ENCODE peak calls at places on chromosome 1, in ten cellular contexts. W is HuH-7.5, U is fibroblast of villous mesenchyme, A is NCI-H69, R is thyroid gland, P is mammary epithelial cell, C is RWPE1, F is Caco-2, Z is ovary, Q is breast epithelium. D is an unnamed sample.
A peak's percentile ranks its signal among the peaks of the same experiment; 100 is the strongest.

GRCh38 chr1:239353536-239353935 is 32.8 kb upstream of the CHRM3 start:
- DNase-seq in W (no peak), U (no peak), A (no peak), R (no peak), P (no peak), C (no peak), F (no peak), Z (no peak), Q (no peak), D (no peak)

GRCh38 chr1:229459815-229460214 is 25.9 kb upstream of the ACTA1 start:
- DNase-seq in W (no peak), U (no peak), A (no peak), R (no peak), P (no peak), C (no peak), F (no peak), Z (no peak), Q (no peak), D (no peak)

GRCh38 chr1:194295690-194296089 is 1109.3 kb upstream of the B3GALT2 start:
- DNase-seq in W (no peak), U (peak; percentile 1), A (peak; percentile 82), R (no peak), P (peak; percentile 19), C (no peak), F (no peak), Z (no peak), Q (no peak), D (no peak)

GRCh38 chr1:5501206-5501980 is 490.8 kb downstream of the NPHP4 start:
- DNase-seq in W (no peak), U (no peak), A (peak; percentile 0), R (no peak), P (no peak), C (no peak), F (no peak), Z (no peak), Q (no peak), D (no peak)

GRCh38 chr1:24930703-24931480 is 816 bp upstream of the RUNX3 start:
- DNase-seq in W (no peak), U (no peak), A (no peak), R (no peak), P (no peak), C (no peak), F (no peak), Z (no peak), Q (no peak), D (no peak)

GRCh38 chr1:175373786-175374623 is 181.4 kb upstream of the KIAA0040 start:
- DNase-seq in W (peak; percentile 25), U (peak; percentile 23), A (peak; percentile 42), R (peak; percentile 4), P (no peak), C (peak; percentile 32), F (peak; percentile 50), Z (no peak), Q (no peak), D (no peak)

GRCh38 chr1:56153276-56153675 is 426.1 kb downstream of the PLPP3 start:
- DNase-seq in W (no peak), U (no peak), A (peak; percentile 83), R (no peak), P (no peak), C (no peak), F (no peak), Z (no peak), Q (no peak), D (no peak)

GRCh38 chr1:93692983-93693591 is 11.4 kb upstream of the BCAR3 start:
- DNase-seq in W (no peak), U (peak; percentile 79), A (no peak), R (peak; percentile 77), P (peak; percentile 97), C (peak; percentile 88), F (no peak), Z (no peak), Q (no peak), D (no peak)

GRCh38 chr1:14296795-14297194 is 301.7 kb upstream of the KAZN start:
- DNase-seq in W (no peak), U (no peak), A (no peak), R (no peak), P (no peak), C (no peak), F (no peak), Z (no peak), Q (no peak), D (no peak)

GRCh38 chr1:27416387-27417111 is 24.1 kb downstream of the GPR3 start:
- DNase-seq in W (no peak), U (peak; percentile 83), A (peak; percentile 86), R (no peak), P (peak; percentile 64), C (no peak), F (peak; percentile 51), Z (no peak), Q (no peak), D (peak; percentile 51)

GRCh38 chr1:40478276-40478675 is 1.2 kb downstream of the ZFP69 start:
- DNase-seq in W (no peak), U (no peak), A (no peak), R (no peak), P (no peak), C (no peak), F (no peak), Z (no peak), Q (no peak), D (no peak)

GRCh38 chr1:219659005-219659632 is 46.2 kb upstream of the ZC3H11B start:
- DNase-seq in W (no peak), U (no peak), A (peak; percentile 77), R (no peak), P (no peak), C (no peak), F (no peak), Z (no peak), Q (no peak), D (no peak)

GRCh38 chr1:109788695-109789521 is 25.2 kb upstream of the EPS8L3 start:
- DNase-seq in W (peak; percentile 80), U (no peak), A (peak; percentile 66), R (no peak), P (no peak), C (no peak), F (no peak), Z (peak; percentile 9), Q (peak; percentile 30), D (no peak)